ENCODE peak calls at places on chromosomes 5 and 9, in seven cellular contexts. O is K562, T is H1, C is SK-N-SH, H is A549, X is IMR-90, Z is GM12878. Y is an unnamed sample.

GRCh38 chr5:38135486-38136031 is 122.8 kb upstream of the EGFLAM start:
- DNase-seq in O (no peak), T (no peak), C (no peak), H (no peak), X (no peak), Z (no peak), Y (no peak)

GRCh38 chr5:163790497-163790896 is 285.1 kb downstream of the MAT2B start:
- DNase-seq in O (no peak), T (no peak), C (no peak), H (no peak), X (no peak), Z (no peak), Y (no peak)

GRCh38 chr9:132877818-132878694 is at the start of gene AK8:
- DNase-seq in O (peak; percentile 94), T (peak; percentile 90), C (peak; percentile 98), H (peak; percentile 81), X (peak; percentile 66), Z (no peak), Y (peak; percentile 23)

GRCh38 chr9:134061688-134062371 is 6.0 kb downstream of the BRD3 start:
- DNase-seq in O (no peak), T (peak; percentile 43), C (peak; percentile 31), H (no peak), X (no peak), Z (no peak), Y (no peak)

GRCh38 chr5:123176938-123177275 is 87.9 kb downstream of the PRDM6 start:
- DNase-seq in O (no peak), T (no peak), C (no peak), H (no peak), X (peak; percentile 22), Z (no peak), Y (no peak)

GRCh38 chr5:55418994-55419991 is 111.5 kb downstream of the MTREX start:
- DNase-seq in O (no peak), T (no peak), C (no peak), H (no peak), X (peak; percentile 60), Z (no peak), Y (peak; percentile 67)

GRCh38 chr9:16982780-16983179 is 112.3 kb upstream of the BNC2 start:
- DNase-seq in O (no peak), T (no peak), C (no peak), H (no peak), X (no peak), Z (no peak), Y (no peak)

GRCh38 chr5:131589510-131590348 is 45.3 kb downstream of the RAPGEF6 start:
- DNase-seq in O (peak; percentile 29), T (peak; percentile 56), C (peak; percentile 83), H (peak; percentile 36), X (peak; percentile 74), Z (peak; percentile 23), Y (peak; percentile 60)

GRCh38 chr9:93907551-93908199 is 47.5 kb downstream of the BARX1 start:
- DNase-seq in O (no peak), T (no peak), C (no peak), H (no peak), X (no peak), Z (no peak), Y (no peak)

GRCh38 chr5:41598011-41598410 is 87.6 kb upstream of the PLCXD3 start:
- DNase-seq in O (no peak), T (no peak), C (no peak), H (no peak), X (peak; percentile 26), Z (no peak), Y (no peak)

GRCh38 chr5:75640395-75640794 is 29.1 kb downstream of the ANKDD1B start:
- DNase-seq in O (no peak), T (no peak), C (no peak), H (no peak), X (peak; percentile 78), Z (no peak), Y (no peak)

GRCh38 chr5:89707891-89708290 is 701.7 kb downstream of the CETN3 start:
- DNase-seq in O (no peak), T (no peak), C (no peak), H (no peak), X (no peak), Z (no peak), Y (no peak)

GRCh38 chr9:126420643-126421564 is 94.3 kb downstream of the MVB12B start:
- DNase-seq in O (no peak), T (no peak), C (no peak), H (peak; percentile 35), X (peak; percentile 58), Z (no peak), Y (peak; percentile 42)

GRCh38 chr5:146706321-146706972 is 172.1 kb downstream of the PPP2R2B start:
- DNase-seq in O (no peak), T (peak; percentile 68), C (no peak), H (no peak), X (no peak), Z (no peak), Y (peak; percentile 12)

GRCh38 chr5:17190242-17190778 is 27.1 kb upstream of the BASP1 start:
- DNase-seq in O (peak; percentile 43), T (no peak), C (peak; percentile 35), H (peak; percentile 33), X (peak; percentile 84), Z (no peak), Y (peak; percentile 23)

GRCh38 chr5:29122306-29122705 is 2071.2 kb upstream of the CDH6 start:
- DNase-seq in O (no peak), T (no peak), C (no peak), H (no peak), X (no peak), Z (no peak), Y (no peak)

GRCh38 chr5:109533847-109534272 is 124.1 kb upstream of the PJA2 start:
- DNase-seq in O (no peak), T (no peak), C (peak; percentile 8), H (no peak), X (no peak), Z (no peak), Y (no peak)

GRCh38 chr9:93668261-93668871 is 92.0 kb downstream of the PHF2 start:
- DNase-seq in O (peak; percentile 94), T (peak; percentile 45), C (no peak), H (no peak), X (no peak), Z (no peak), Y (no peak)

GRCh38 chr5:51378415-51378777 is 4.9 kb upstream of the ISL1 start:
- DNase-seq in O (no peak), T (no peak), C (peak; percentile 58), H (no peak), X (no peak), Z (no peak), Y (no peak)

GRCh38 chr5:73709536-73710129 is 83.6 kb downstream of the ARHGEF28 start:
- DNase-seq in O (no peak), T (no peak), C (no peak), H (no peak), X (peak; percentile 45), Z (no peak), Y (peak; percentile 24)

GRCh38 chr9:98995059-98995665 is 51.5 kb downstream of the COL15A1 start:
- DNase-seq in O (no peak), T (no peak), C (no peak), H (no peak), X (no peak), Z (no peak), Y (no peak)

GRCh38 chr9:87713278-87713989 is 12.5 kb upstream of the CTSL start:
- DNase-seq in O (peak; percentile 47), T (no peak), C (no peak), H (peak; percentile 89), X (peak; percentile 99), Z (no peak), Y (peak; percentile 62)

GRCh38 chr9:137488330-137488653 is 29.2 kb upstream of the NSMF start:
- DNase-seq in O (no peak), T (no peak), C (peak; percentile 75), H (no peak), X (no peak), Z (no peak), Y (no peak)

GRCh38 chr5:112342364-112342763 is 76.7 kb downstream of the EPB41L4A start:
- DNase-seq in O (no peak), T (no peak), C (peak; percentile 64), H (no peak), X (no peak), Z (no peak), Y (no peak)

GRCh38 chr5:72204946-72205345 is 97.7 kb downstream of the MAP1B start:
- DNase-seq in O (no peak), T (no peak), C (no peak), H (no peak), X (peak; percentile 58), Z (no peak), Y (no peak)

GRCh38 chr9:118829334-118829733 is 539.9 kb downstream of the BRINP1 start:
- DNase-seq in O (no peak), T (no peak), C (peak; percentile 5), H (no peak), X (no peak), Z (no peak), Y (no peak)

GRCh38 chr5:144309265-144309664 is 138.6 kb downstream of the KCTD16 start:
- DNase-seq in O (no peak), T (no peak), C (no peak), H (no peak), X (no peak), Z (no peak), Y (peak; percentile 12)

DNA sequence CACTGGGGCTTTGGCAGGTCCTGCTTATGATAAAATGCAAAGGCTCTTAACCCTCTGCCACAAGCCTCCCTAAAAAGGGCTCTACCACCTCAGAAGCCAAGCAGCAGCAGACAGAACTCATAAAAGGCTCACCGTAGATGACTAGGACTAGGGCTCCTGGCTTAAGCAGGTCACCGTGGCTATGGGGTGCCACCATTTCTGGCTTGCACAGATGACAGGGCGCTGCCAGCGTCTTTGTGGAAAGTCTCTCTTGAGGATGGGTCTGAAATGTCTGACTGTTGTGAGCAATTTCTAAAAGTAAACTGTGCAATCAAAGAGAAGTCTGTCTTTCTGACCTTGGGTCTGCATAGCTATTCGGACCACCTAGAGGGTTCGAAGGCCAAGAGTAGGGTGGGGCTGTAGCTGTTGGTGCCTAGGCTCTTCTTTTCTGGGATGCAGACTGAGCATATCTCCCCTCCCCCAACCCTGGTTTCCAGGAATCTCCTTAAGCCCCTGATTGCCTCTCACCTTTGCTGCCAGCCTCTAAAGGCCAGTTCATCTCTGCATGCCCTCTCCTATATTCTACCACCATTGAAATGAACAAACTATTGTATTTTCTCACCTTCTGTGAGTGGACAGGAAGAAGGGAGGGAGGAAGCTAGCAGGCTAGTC is 307.4 kb downstream of the ARHGAP26 start:
- DNase-seq in O (no peak), T (no peak), C (no peak), H (no peak), X (no peak), Z (no peak), Y (peak; percentile 35)
- TF ChIP-seq RFX5 in O (no peak), T (no peak), C (no peak), H (no peak), X (no peak), Z (no peak), Y (no peak)

GRCh38 chr9:135348076-135348787 is 131.3 kb upstream of the PPP1R26 start:
- DNase-seq in O (no peak), T (no peak), C (no peak), H (no peak), X (no peak), Z (no peak), Y (no peak)
- TF ChIP-seq RFX5 in O (no peak), T (no peak), C (no peak), H (no peak), X (no peak), Z (no peak), Y (no peak)

GRCh38 chr9:79877943-79878612 is 306.3 kb downstream of the TLE4 start:
- DNase-seq in O (no peak), T (no peak), C (no peak), H (no peak), X (no peak), Z (no peak), Y (no peak)
- TF ChIP-seq RFX5 in O (no peak), T (no peak), C (no peak), H (no peak), X (no peak), Z (no peak), Y (no peak)

GRCh38 chr5:39178856-39179255 is 40.5 kb downstream of the FYB1 start:
- DNase-seq in O (no peak), T (no peak), C (no peak), H (no peak), X (no peak), Z (no peak), Y (no peak)
- TF ChIP-seq RFX5 in O (no peak), T (no peak), C (no peak), H (no peak), X (no peak), Z (no peak), Y (no peak)